ENCODE peak calls at places on chromosome 16, in seven cellular contexts. One of them, this sample, is unnamed.

GRCh38 chr16:66979011-66979717 is 9.2 kb upstream of the CES4A start:
- DNase-seq in left lung: peak
- DNase-seq in uterus: peak
- DNase-seq in AG10803: peak
- DNase-seq in IMR-90: no peak
- DNase-seq in left ventricle myocardium inferior: peak
- DNase-seq in sigmoid colon: peak
- DNase-seq in this sample: no peak

GRCh38 chr16:51084074-51084928 is 66.8 kb downstream of the SALL1 start:
- DNase-seq in left lung: no peak
- DNase-seq in uterus: no peak
- DNase-seq in AG10803: peak
- DNase-seq in IMR-90: no peak
- DNase-seq in left ventricle myocardium inferior: no peak
- DNase-seq in sigmoid colon: no peak
- DNase-seq in this sample: no peak

GRCh38 chr16:1351582-1352362 is at the start of the genes GNPTG and TSR3:
- DNase-seq in left lung: peak
- DNase-seq in uterus: peak
- DNase-seq in AG10803: peak
- DNase-seq in IMR-90: peak
- DNase-seq in left ventricle myocardium inferior: peak
- DNase-seq in sigmoid colon: peak
- DNase-seq in this sample: peak

GRCh38 chr16:50273888-50274770 is 7.8 kb downstream of the ADCY7 start:
- DNase-seq in left lung: peak
- DNase-seq in uterus: no peak
- DNase-seq in AG10803: no peak
- DNase-seq in IMR-90: no peak
- DNase-seq in left ventricle myocardium inferior: no peak
- DNase-seq in sigmoid colon: no peak
- DNase-seq in this sample: peak

GRCh38 chr16:53911506-53911905 is 207.6 kb downstream of the FTO start:
- DNase-seq in left lung: no peak
- DNase-seq in uterus: no peak
- DNase-seq in AG10803: peak
- DNase-seq in IMR-90: no peak
- DNase-seq in left ventricle myocardium inferior: no peak
- DNase-seq in sigmoid colon: no peak
- DNase-seq in this sample: no peak

GRCh38 chr16:25270577-25270976 is 12.9 kb upstream of the ZKSCAN2 start:
- DNase-seq in left lung: no peak
- DNase-seq in uterus: no peak
- DNase-seq in AG10803: peak
- DNase-seq in IMR-90: no peak
- DNase-seq in left ventricle myocardium inferior: no peak
- DNase-seq in sigmoid colon: no peak
- DNase-seq in this sample: no peak

GRCh38 chr16:23434380-23434779 is 18.6 kb downstream of the COG7 start:
- DNase-seq in left lung: no peak
- DNase-seq in uterus: no peak
- DNase-seq in AG10803: peak
- DNase-seq in IMR-90: peak
- DNase-seq in left ventricle myocardium inferior: no peak
- DNase-seq in sigmoid colon: no peak
- DNase-seq in this sample: peak

GRCh38 chr16:35797811-35798210 is 2338.4 kb downstream of the TP53TG3F start:
- DNase-seq in left lung: no peak
- DNase-seq in uterus: no peak
- DNase-seq in AG10803: no peak
- DNase-seq in IMR-90: no peak
- DNase-seq in left ventricle myocardium inferior: no peak
- DNase-seq in sigmoid colon: no peak
- DNase-seq in this sample: no peak

GRCh38 chr16:82646504-82646903 is 19.7 kb downstream of the CDH13 start:
- DNase-seq in left lung: no peak
- DNase-seq in uterus: no peak
- DNase-seq in AG10803: no peak
- DNase-seq in IMR-90: no peak
- DNase-seq in left ventricle myocardium inferior: no peak
- DNase-seq in sigmoid colon: no peak
- DNase-seq in this sample: no peak

GRCh38 chr16:12547608-12547922 is 256.1 kb downstream of the CPPED1 start:
- DNase-seq in left lung: no peak
- DNase-seq in uterus: no peak
- DNase-seq in AG10803: no peak
- DNase-seq in IMR-90: no peak
- DNase-seq in left ventricle myocardium inferior: no peak
- DNase-seq in sigmoid colon: no peak
- DNase-seq in this sample: no peak

GRCh38 chr16:27773344-27773743 is 223.4 kb downstream of the KATNIP start:
- DNase-seq in left lung: no peak
- DNase-seq in uterus: no peak
- DNase-seq in AG10803: no peak
- DNase-seq in IMR-90: no peak
- DNase-seq in left ventricle myocardium inferior: no peak
- DNase-seq in sigmoid colon: no peak
- DNase-seq in this sample: no peak

GRCh38 chr16:24989417-24989978 is 25.7 kb downstream of the ARHGAP17 start:
- DNase-seq in left lung: no peak
- DNase-seq in uterus: no peak
- DNase-seq in AG10803: peak
- DNase-seq in IMR-90: peak
- DNase-seq in left ventricle myocardium inferior: no peak
- DNase-seq in sigmoid colon: no peak
- DNase-seq in this sample: no peak

GRCh38 chr16:73605309-73605708 is 557.4 kb upstream of the ZFHX3 start:
- DNase-seq in left lung: no peak
- DNase-seq in uterus: no peak
- DNase-seq in AG10803: no peak
- DNase-seq in IMR-90: no peak
- DNase-seq in left ventricle myocardium inferior: no peak
- DNase-seq in sigmoid colon: no peak
- DNase-seq in this sample: no peak

GRCh38 chr16:49112754-49113153 is 168.9 kb downstream of the CBLN1 start:
- DNase-seq in left lung: no peak
- DNase-seq in uterus: peak
- DNase-seq in AG10803: no peak
- DNase-seq in IMR-90: no peak
- DNase-seq in left ventricle myocardium inferior: peak
- DNase-seq in sigmoid colon: peak
- DNase-seq in this sample: no peak

GRCh38 chr16:48574148-48574547 is 35.8 kb downstream of the N4BP1 start:
- DNase-seq in left lung: no peak
- DNase-seq in uterus: no peak
- DNase-seq in AG10803: no peak
- DNase-seq in IMR-90: no peak
- DNase-seq in left ventricle myocardium inferior: no peak
- DNase-seq in sigmoid colon: no peak
- DNase-seq in this sample: no peak

GRCh38 chr16:70691223-70692129 is 5.6 kb upstream of the MTSS2 start:
- DNase-seq in left lung: peak
- DNase-seq in uterus: peak
- DNase-seq in AG10803: peak
- DNase-seq in IMR-90: peak
- DNase-seq in left ventricle myocardium inferior: peak
- DNase-seq in sigmoid colon: peak
- DNase-seq in this sample: no peak

GRCh38 chr16:48704710-48705109 is 94.7 kb upstream of the N4BP1 start:
- DNase-seq in left lung: no peak
- DNase-seq in uterus: no peak
- DNase-seq in AG10803: no peak
- DNase-seq in IMR-90: no peak
- DNase-seq in left ventricle myocardium inferior: no peak
- DNase-seq in sigmoid colon: no peak
- DNase-seq in this sample: no peak

GRCh38 chr16:56869513-56870270 is 4.7 kb downstream of the SLC12A3 start:
- DNase-seq in left lung: no peak
- DNase-seq in uterus: no peak
- DNase-seq in AG10803: no peak
- DNase-seq in IMR-90: no peak
- DNase-seq in left ventricle myocardium inferior: no peak
- DNase-seq in sigmoid colon: no peak
- DNase-seq in this sample: peak
- TF ChIP-seq CTCF in left lung: no peak
- TF ChIP-seq CTCF in uterus: no peak
- TF ChIP-seq CTCF in AG10803: peak
- TF ChIP-seq CTCF in IMR-90: peak
- TF ChIP-seq CTCF in left ventricle myocardium inferior: no peak
- TF ChIP-seq CTCF in sigmoid colon: no peak
- TF ChIP-seq CTCF in this sample: peak

GRCh38 chr16:10939649-10940206 is 2.5 kb downstream of the DEXI start:
- DNase-seq in left lung: peak
- DNase-seq in uterus: no peak
- DNase-seq in AG10803: no peak
- DNase-seq in IMR-90: no peak
- DNase-seq in left ventricle myocardium inferior: no peak
- DNase-seq in sigmoid colon: no peak
- DNase-seq in this sample: no peak
- H3K4me3 ChIP-seq in left lung: peak
- H3K4me3 ChIP-seq in uterus: no peak
- H3K4me3 ChIP-seq in AG10803: peak
- H3K4me3 ChIP-seq in IMR-90: no peak
- H3K4me3 ChIP-seq in left ventricle myocardium inferior: peak
- H3K4me3 ChIP-seq in sigmoid colon: peak
- H3K4me3 ChIP-seq in this sample: peak

GRCh38 chr16:30445408-30446202 is at the start of gene SEPHS2:
- DNase-seq in left lung: peak
- DNase-seq in uterus: peak
- DNase-seq in AG10803: peak
- DNase-seq in IMR-90: peak
- DNase-seq in left ventricle myocardium inferior: peak
- DNase-seq in sigmoid colon: peak
- DNase-seq in this sample: peak
- TF ChIP-seq CTCF in left lung: no peak
- TF ChIP-seq CTCF in uterus: peak
- TF ChIP-seq CTCF in AG10803: peak
- TF ChIP-seq CTCF in IMR-90: peak
- TF ChIP-seq CTCF in left ventricle myocardium inferior: peak
- TF ChIP-seq CTCF in sigmoid colon: peak
- TF ChIP-seq CTCF in this sample: peak

GRCh38 chr16:10577305-10578202 is 2.8 kb downstream of the EMP2 start:
- DNase-seq in left lung: peak
- DNase-seq in uterus: no peak
- DNase-seq in AG10803: peak
- DNase-seq in IMR-90: no peak
- DNase-seq in left ventricle myocardium inferior: peak
- DNase-seq in sigmoid colon: peak
- DNase-seq in this sample: no peak
- H3K4me3 ChIP-seq in left lung: peak
- H3K4me3 ChIP-seq in uterus: no peak
- H3K4me3 ChIP-seq in AG10803: peak
- H3K4me3 ChIP-seq in IMR-90: no peak
- H3K4me3 ChIP-seq in left ventricle myocardium inferior: peak
- H3K4me3 ChIP-seq in sigmoid colon: peak
- H3K4me3 ChIP-seq in this sample: no peak

GRCh38 chr16:87210949-87211348 is 106.2 kb downstream of the C16orf95 start:
- DNase-seq in left lung: no peak
- DNase-seq in uterus: no peak
- DNase-seq in AG10803: peak
- DNase-seq in IMR-90: peak
- DNase-seq in left ventricle myocardium inferior: no peak
- DNase-seq in sigmoid colon: no peak
- DNase-seq in this sample: no peak

GRCh38 chr16:87209808-87210512 is 107.2 kb downstream of the C16orf95 start:
- DNase-seq in left lung: no peak
- DNase-seq in uterus: no peak
- DNase-seq in AG10803: no peak
- DNase-seq in IMR-90: no peak
- DNase-seq in left ventricle myocardium inferior: no peak
- DNase-seq in sigmoid colon: no peak
- DNase-seq in this sample: no peak

GRCh38 chr16:87207965-87208364 is 109.2 kb downstream of the C16orf95 start:
- DNase-seq in left lung: no peak
- DNase-seq in uterus: no peak
- DNase-seq in AG10803: peak
- DNase-seq in IMR-90: no peak
- DNase-seq in left ventricle myocardium inferior: no peak
- DNase-seq in sigmoid colon: no peak
- DNase-seq in this sample: no peak

GRCh38 chr16:87213536-87213935 is 103.7 kb downstream of the C16orf95 start:
- DNase-seq in left lung: no peak
- DNase-seq in uterus: no peak
- DNase-seq in AG10803: no peak
- DNase-seq in IMR-90: no peak
- DNase-seq in left ventricle myocardium inferior: no peak
- DNase-seq in sigmoid colon: no peak
- DNase-seq in this sample: no peak

DNA sequence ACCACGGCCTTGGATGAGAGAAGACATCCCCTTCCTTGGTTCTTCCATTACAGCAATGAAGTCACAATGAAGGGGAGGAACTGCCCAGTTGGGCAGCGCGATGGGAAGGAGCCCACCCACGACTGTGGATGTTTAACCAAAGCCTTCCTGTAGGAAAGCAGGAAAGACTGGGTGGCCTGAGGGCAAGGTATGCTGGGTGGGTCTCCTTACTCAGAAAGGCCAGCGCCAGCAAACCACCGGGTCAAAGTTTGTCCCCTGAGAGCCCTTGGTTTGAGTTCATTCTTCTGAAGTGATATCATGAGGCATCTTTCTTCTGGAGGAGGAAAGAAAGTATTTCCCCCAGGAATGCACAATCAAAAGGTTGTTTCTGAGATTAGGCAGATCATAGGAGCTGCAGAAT is 105.2 kb downstream of the C16orf95 start:
- DNase-seq in left lung: no peak
- DNase-seq in uterus: no peak
- DNase-seq in AG10803: peak
- DNase-seq in IMR-90: peak
- DNase-seq in left ventricle myocardium inferior: no peak
- DNase-seq in sigmoid colon: no peak
- DNase-seq in this sample: no peak
- TF ChIP-seq CTCF in left lung: no peak
- TF ChIP-seq CTCF in uterus: no peak
- TF ChIP-seq CTCF in AG10803: no peak
- TF ChIP-seq CTCF in IMR-90: no peak
- TF ChIP-seq CTCF in left ventricle myocardium inferior: no peak
- TF ChIP-seq CTCF in sigmoid colon: no peak
- TF ChIP-seq CTCF in this sample: no peak

GRCh38 chr16:85045641-85046471 is 18.3 kb downstream of the KIAA0513 start:
- DNase-seq in left lung: no peak
- DNase-seq in uterus: no peak
- DNase-seq in AG10803: no peak
- DNase-seq in IMR-90: no peak
- DNase-seq in left ventricle myocardium inferior: no peak
- DNase-seq in sigmoid colon: no peak
- DNase-seq in this sample: no peak
- H3K4me3 ChIP-seq in left lung: no peak
- H3K4me3 ChIP-seq in uterus: no peak
- H3K4me3 ChIP-seq in AG10803: no peak
- H3K4me3 ChIP-seq in IMR-90: no peak
- H3K4me3 ChIP-seq in left ventricle myocardium inferior: no peak
- H3K4me3 ChIP-seq in sigmoid colon: no peak
- H3K4me3 ChIP-seq in this sample: no peak